ENCODE peak calls at places on chromosomes 7 and 10, in five cellular contexts. D is lower lobe of right lung, E is GM12864, L is suprapubic skin, J is MCF 10A. U is an unnamed sample.

GRCh38 chr7:135463905-135464304 is 46.0 kb downstream of the CNOT4 start:
- DNase-seq in L (no peak), E (no peak), J (no peak), D (no peak), U (no peak)

GRCh38 chr10:110356628-110357245 is 52.0 kb upstream of the SMNDC1 start:
- DNase-seq in J (peak), L (no peak), D (no peak), E (peak), U (peak)

GRCh38 chr10:94853065-94853464 is 85.4 kb upstream of the CYP2C9 start:
- DNase-seq in D (no peak), L (no peak), E (no peak), J (no peak), U (no peak)

GRCh38 chr10:128144547-128144946 is 18.3 kb upstream of the MKI67 start:
- DNase-seq in J (no peak), L (no peak), D (no peak), E (no peak), U (no peak)

GRCh38 chr7:138618933-138619332 is 82.2 kb downstream of the SVOPL start:
- DNase-seq in J (no peak), D (no peak), E (no peak), L (no peak), U (no peak)

GRCh38 chr7:27165089-27165654 is at the start of gene HOXA9:
- DNase-seq in J (peak), L (peak), D (peak), E (no peak), U (no peak)

GRCh38 chr7:132666076-132666775 is 90.0 kb upstream of the PLXNA4 start:
- DNase-seq in E (no peak), J (no peak), D (no peak), L (no peak), U (no peak)

GRCh38 chr7:6558837-6559236 is 7.6 kb upstream of the GRID2IP start:
- DNase-seq in D (no peak), E (no peak), L (no peak), J (peak), U (no peak)

GRCh38 chr7:119197872-119198527 is 973.5 kb downstream of the ANKRD7 start:
- DNase-seq in L (no peak), D (no peak), J (peak), E (peak), U (peak)

GRCh38 chr7:117192108-117192507 is 130.8 kb downstream of the WNT2 start:
- DNase-seq in L (no peak), E (no peak), D (no peak), J (no peak), U (no peak)

GRCh38 chr10:12499066-12499465 is 149.7 kb downstream of the CAMK1D start:
- DNase-seq in L (no peak), D (no peak), J (no peak), E (no peak), U (no peak)

GRCh38 chr10:109962247-109962646 is 38.9 kb upstream of the XPNPEP1 start:
- DNase-seq in E (no peak), J (no peak), D (no peak), L (no peak), U (no peak)

GRCh38 chr7:76234931-76235441 is 33.3 kb downstream of the SRRM3 start:
- DNase-seq in D (peak), E (peak), J (peak), L (peak), U (peak)

GRCh38 chr7:119228482-119228881 is 1004.0 kb downstream of the ANKRD7 start:
- DNase-seq in J (no peak), E (no peak), D (no peak), L (no peak), U (no peak)

GRCh38 chr10:78028438-78029293 is 649 bp downstream of the POLR3A start:
- DNase-seq in D (no peak), J (no peak), L (no peak), E (no peak), U (no peak)

GRCh38 chr10:37474645-37475044 is 349.2 kb downstream of the ANKRD30A start:
- DNase-seq in D (no peak), E (no peak), L (no peak), J (no peak), U (no peak)

GRCh38 chr10:78579995-78580394 is 488.8 kb upstream of the ZMIZ1 start:
- DNase-seq in L (no peak), D (no peak), J (peak), E (no peak), U (no peak)

GRCh38 chr10:30786131-30786530 is 156.6 kb upstream of the LYZL2 start:
- DNase-seq in J (no peak), L (no peak), E (no peak), D (no peak), U (no peak)

GRCh38 chr7:13850185-13850752 is 139.2 kb downstream of the ETV1 start:
- DNase-seq in L (no peak), D (no peak), E (no peak), J (peak), U (peak)

GRCh38 chr7:98294798-98295382 is 13.4 kb downstream of the BRI3 start:
- DNase-seq in L (peak), D (peak), J (peak), E (no peak), U (peak)

GRCh38 chr10:77400041-77400440 is 237.6 kb downstream of the KCNMA1 start:
- DNase-seq in D (no peak), L (no peak), E (no peak), J (no peak), U (no peak)

GRCh38 chr10:80459047-80459865 is 5.1 kb downstream of the TSPAN14 start:
- DNase-seq in E (peak), L (peak), D (peak), J (peak), U (peak)

GRCh38 chr10:84197643-84198042 is 3.3 kb downstream of the CDHR1 start:
- DNase-seq in E (no peak), D (no peak), J (no peak), L (no peak), U (no peak)

GRCh38 chr10:3935141-3935540 is 150.1 kb upstream of the KLF6 start:
- DNase-seq in J (no peak), E (peak), D (no peak), L (no peak), U (peak)

GRCh38 chr7:75996476-75996875 is 2.1 kb upstream of the TMEM120A start:
- DNase-seq in J (no peak), D (no peak), E (no peak), L (no peak), U (no peak)

GRCh38 chr10:48554668-48555067 is 50.2 kb downstream of the ARHGAP22 start:
- DNase-seq in L (no peak), D (no peak), J (no peak), E (no peak), U (no peak)

GRCh38 chr7:140696024-140696678 is 357 bp upstream of the NDUFB2 start:
- DNase-seq in L (peak), D (peak), E (peak), J (peak), U (peak)

GRCh38 chr10:29841724-29842649 is 207.2 kb upstream of the SVIL start:
- DNase-seq in L (no peak), D (peak), E (no peak), J (no peak), U (no peak)

GRCh38 chr10:75398238-75398629 is 3.3 kb downstream of the ZNF503 start:
- DNase-seq in J (no peak), L (no peak), E (no peak), D (no peak), U (no peak)
- TF ChIP-seq CTCF in J (no peak), L (no peak), E (no peak), D (no peak), U (no peak)

GRCh38 chr10:102916173-102916572 is 1.9 kb upstream of the CNNM2 start:
- DNase-seq in L (no peak), D (no peak), E (no peak), J (no peak), U (no peak)
- TF ChIP-seq CTCF in L (no peak), D (no peak), E (no peak), J (no peak), U (no peak)

DNA sequence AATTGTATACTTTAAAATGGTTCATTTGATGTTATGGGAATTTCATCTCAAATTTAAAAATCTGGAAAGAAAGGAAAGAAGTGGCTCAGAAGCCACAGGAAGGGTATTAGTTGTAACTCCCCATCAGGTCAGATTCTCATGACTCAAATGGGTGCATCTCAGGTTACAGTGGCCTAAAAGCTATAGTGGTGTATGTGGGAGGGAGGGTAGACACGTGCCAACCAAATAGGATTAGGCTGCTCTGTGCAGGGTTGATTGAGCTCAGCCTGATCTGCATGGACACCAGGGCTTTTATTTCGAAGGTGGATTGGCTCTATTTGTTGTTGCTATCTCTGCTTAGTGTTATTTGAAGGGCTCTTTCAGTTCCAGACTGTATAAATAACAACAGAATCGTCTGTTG is 121.5 kb upstream of the PRR15 start:
- DNase-seq in D (no peak), L (no peak), J (peak), E (no peak), U (no peak)
- TF ChIP-seq CTCF in D (no peak), L (no peak), J (no peak), E (no peak), U (no peak)

DNA sequence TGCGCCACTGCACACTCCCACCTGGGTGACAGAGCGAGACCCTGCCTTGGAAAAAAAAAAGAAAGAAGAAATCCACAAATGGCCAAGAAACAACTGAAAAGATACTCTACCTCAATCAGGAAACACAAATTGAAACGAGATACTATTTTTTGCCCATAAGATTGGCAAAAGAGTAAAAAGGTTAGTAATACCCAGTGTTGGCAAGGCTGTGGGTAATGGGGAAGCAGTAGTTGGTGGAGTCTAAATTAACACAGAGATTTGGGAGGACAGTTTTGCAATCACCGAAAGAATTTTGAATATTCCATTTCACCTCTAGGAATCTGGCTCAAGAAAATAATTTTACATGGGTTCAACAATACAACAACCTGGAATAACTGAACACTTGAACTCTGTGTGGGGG is 19.9 kb downstream of the ABRAXAS2 start:
- DNase-seq in L (no peak), E (no peak), D (no peak), J (no peak), U (no peak)
- TF ChIP-seq CTCF in L (no peak), E (no peak), D (no peak), J (no peak), U (no peak)

DNA sequence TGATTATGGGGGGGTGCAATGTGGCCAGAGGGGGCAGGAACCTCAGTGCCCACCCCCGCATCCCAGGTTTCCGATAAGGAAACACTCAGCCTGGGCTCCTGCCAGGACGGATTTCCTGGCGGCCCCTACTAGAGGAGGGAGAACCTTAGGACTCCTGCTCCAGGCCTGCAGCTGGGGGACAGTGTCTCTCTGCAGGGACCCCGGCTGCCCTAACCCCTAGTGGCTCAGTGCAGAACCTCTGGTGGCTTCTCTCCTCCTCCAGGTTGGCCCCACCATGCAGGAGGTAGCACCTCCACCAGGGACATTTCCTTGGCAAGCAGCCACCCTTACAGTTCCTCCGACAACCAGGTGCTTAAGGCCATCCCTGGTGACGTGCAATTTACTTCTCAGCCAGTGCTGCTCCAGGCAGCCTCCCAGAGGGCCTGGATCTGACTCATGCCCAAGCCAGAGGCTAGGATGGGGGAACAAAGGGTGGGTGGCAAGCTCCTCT is 31.9 kb downstream of the SH2B2 start:
- DNase-seq in L (no peak), J (peak), E (no peak), D (no peak), U (peak)
- TF ChIP-seq CTCF in L (no peak), J (no peak), E (peak), D (no peak), U (no peak)

DNA sequence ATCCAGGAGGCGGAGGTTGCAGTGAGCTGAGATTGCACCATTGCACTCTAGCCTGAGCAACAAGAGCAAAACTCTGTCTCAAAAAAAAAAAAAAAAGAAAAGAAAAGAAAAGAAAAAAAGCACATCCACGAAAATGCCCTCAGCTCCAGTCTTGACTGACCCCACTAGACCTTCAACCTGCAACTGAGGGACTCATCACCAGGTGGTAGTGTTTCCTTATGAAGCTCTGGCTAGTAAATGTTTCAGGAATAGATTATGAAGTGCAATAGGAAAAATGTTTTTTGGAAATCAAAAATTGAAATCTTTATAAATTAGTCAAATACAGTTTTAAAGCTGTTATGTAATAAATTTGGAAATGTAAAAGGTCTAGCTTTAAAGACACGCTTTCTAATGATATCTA is 22.4 kb downstream of the TLL2 start:
- DNase-seq in D (no peak), L (no peak), J (peak), E (no peak), U (no peak)
- TF ChIP-seq CTCF in D (no peak), L (no peak), J (peak), E (no peak), U (peak)

GRCh38 chr7:89926721-89927120 is 227.5 kb upstream of the STEAP1 start:
- DNase-seq in J (no peak), L (no peak), E (no peak), D (no peak), U (no peak)

DNA sequence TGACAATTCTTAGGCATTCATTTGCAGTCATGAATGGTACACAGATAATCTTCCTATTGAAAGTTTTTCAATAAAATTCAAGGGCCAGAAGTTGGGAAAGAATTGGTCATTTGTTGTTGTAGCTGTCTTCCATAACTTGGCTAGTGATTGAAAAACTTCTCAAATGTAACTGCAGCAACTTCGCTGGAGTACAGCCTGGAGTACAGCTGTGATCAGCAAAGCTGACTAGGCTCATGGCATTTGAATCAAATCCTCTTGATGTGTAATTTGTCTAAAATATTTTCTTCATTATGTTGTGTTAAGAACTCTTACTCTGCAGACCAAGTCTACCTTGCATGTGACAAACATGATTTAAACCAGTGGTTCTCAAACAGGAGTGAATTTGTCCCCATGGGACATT is 226.5 kb upstream of the STEAP1 start:
- DNase-seq in L (no peak), E (no peak), J (no peak), D (no peak), U (no peak)
- TF ChIP-seq CTCF in L (no peak), E (no peak), J (no peak), D (no peak), U (no peak)

GRCh38 chr7:148884299-148885022 is 370 bp upstream of the EZH2 start:
- DNase-seq in E (peak), L (peak), J (peak), D (peak), U (peak)
- TF ChIP-seq CTCF in E (no peak), L (no peak), J (no peak), D (no peak), U (no peak)

DNA sequence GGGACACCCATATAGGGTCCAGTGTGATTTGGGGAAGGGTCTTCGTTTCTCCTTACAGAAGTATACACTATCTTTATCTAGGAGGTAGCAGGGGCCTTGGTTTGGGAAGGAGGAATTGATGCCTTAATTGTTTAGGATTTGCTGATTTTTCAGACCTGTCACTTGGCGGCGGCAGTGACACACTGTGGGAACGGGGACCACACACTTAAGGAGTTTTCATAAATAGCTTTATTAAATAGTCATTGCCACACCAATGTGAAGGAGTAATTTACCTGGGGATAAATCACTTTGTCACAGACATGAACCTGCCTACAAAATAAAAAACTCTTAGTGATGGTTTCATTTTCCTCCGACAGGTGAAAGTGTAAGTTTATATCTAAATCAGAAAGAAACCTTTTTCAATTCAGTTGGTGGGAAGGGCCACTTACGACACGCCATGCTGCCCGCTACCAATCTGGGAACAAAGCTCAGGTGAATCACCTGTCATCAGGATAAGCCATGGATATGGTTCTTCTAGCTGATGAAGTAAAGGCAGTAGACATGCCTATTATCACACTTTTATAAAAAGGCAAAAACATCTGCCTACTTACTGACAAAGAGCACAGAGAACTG is 12.3 kb upstream of the ENO4 start:
- DNase-seq in J (no peak), L (no peak), E (no peak), D (no peak), U (no peak)
- TF ChIP-seq CTCF in J (no peak), L (no peak), E (no peak), D (no peak), U (no peak)

DNA sequence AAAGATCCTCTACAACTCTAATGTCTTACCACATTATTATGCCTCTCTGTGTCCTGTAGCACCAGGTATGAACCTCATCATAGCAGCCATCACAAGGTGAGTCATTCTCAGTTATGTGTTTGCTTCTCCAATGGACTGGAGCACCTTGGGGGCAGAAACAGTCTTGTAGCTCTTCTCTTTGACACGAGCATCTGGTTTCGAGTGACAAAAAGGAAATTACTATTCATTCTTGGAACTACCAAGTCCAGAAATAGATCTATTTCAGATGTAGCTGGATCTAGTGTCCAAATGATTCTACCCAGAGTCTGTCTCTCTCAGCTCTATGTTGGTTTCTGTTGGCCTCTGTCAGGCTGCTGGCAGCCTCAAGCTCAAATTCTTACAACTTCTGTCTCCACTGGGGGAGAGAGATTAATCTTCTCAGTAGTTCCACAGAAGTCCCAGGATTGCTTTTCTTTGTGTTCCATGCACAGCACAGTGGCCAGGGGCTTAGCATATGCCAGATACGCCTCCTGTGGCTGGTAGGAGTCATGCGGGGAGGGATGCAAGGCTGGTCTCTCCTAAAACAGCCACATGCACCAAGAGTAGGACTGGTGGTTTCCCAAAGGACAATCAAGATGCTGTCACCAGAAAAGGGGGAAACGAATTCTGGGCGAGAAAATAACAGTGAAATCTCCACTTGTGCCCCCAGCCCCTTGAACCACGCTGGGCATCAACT is 37.2 kb upstream of the PAPSS2 start:
- DNase-seq in J (no peak), D (no peak), E (peak), L (no peak), U (peak)
- TF ChIP-seq CTCF in J (no peak), D (no peak), E (peak), L (no peak), U (peak)

U was measured in GM13977.